ENCODE peak calls at places on chromosomes 16 and 17, in nine cellular contexts. A is upper lobe of right lung, Q is sigmoid colon, I is heart left ventricle, X is A673, F is colonic mucosa, U is GM12878, K is neuronal stem cell, Z is psoas muscle. H is an unnamed sample.

GRCh38 chr16:83717814-83718213 is 90.0 kb upstream of the HSBP1 start:
- DNase-seq in I (no peak), X (peak; percentile 53), K (no peak), F (no peak), A (no peak), U (no peak), Z (no peak), Q (no peak), H (no peak)

GRCh38 chr16:9091867-9092281 is 430 bp downstream of the HAPSTR1 start:
- DNase-seq in X (peak; percentile 49), I (peak; percentile 54), F (peak; percentile 42), Q (peak; percentile 76), Z (peak; percentile 76), U (no peak), K (peak; percentile 21), A (peak; percentile 83), H (no peak)

GRCh38 chr17:31598388-31598760 is 206.9 kb downstream of the RAB11FIP4 start:
- DNase-seq in U (no peak), F (no peak), A (no peak), K (no peak), X (no peak), Z (no peak), Q (no peak), I (no peak), H (no peak)

GRCh38 chr17:79664925-79665738 is 54.3 kb upstream of the RBFOX3 start:
- DNase-seq in F (peak; percentile 55), K (no peak), X (no peak), Z (peak; percentile 70), I (peak; percentile 75), U (no peak), Q (peak; percentile 96), A (peak; percentile 88), H (no peak)

GRCh38 chr17:64773836-64774761 is 112.0 kb upstream of the SMURF2 start:
- DNase-seq in A (peak; percentile 92), Q (no peak), X (peak; percentile 77), I (no peak), K (no peak), U (no peak), F (peak; percentile 90), Z (peak; percentile 63), H (no peak)

GRCh38 chr17:77049440-77049839 is 91.3 kb upstream of the SEC14L1 start:
- DNase-seq in F (no peak), Q (no peak), K (no peak), I (peak; percentile 6), U (no peak), X (peak; percentile 24), A (no peak), Z (no peak), H (no peak)

GRCh38 chr16:898216-898615 is 72.6 kb downstream of the LMF1 start:
- DNase-seq in I (no peak), U (no peak), X (no peak), Z (peak; percentile 28), A (no peak), Q (no peak), F (no peak), K (no peak), H (no peak)

GRCh38 chr16:21637032-21637968 is 15.1 kb downstream of the IGSF6 start:
- DNase-seq in Z (no peak), K (no peak), I (no peak), A (no peak), F (no peak), X (no peak), U (no peak), Q (no peak), H (no peak)

GRCh38 chr17:29159286-29159860 is 20.8 kb downstream of the MYO18A start:
- DNase-seq in K (no peak), X (no peak), A (no peak), Z (no peak), F (no peak), I (no peak), Q (no peak), U (no peak), H (no peak)

GRCh38 chr17:34307110-34307509 is 12.1 kb upstream of the CCL8 start:
- DNase-seq in Z (peak; percentile 67), Q (no peak), K (no peak), X (no peak), A (no peak), I (no peak), U (no peak), F (no peak), H (no peak)

GRCh38 chr16:65071371-65072311 is 50.2 kb downstream of the CDH11 start:
- DNase-seq in Q (peak; percentile 80), F (peak; percentile 23), A (peak; percentile 59), Z (peak; percentile 83), X (no peak), I (peak; percentile 57), U (no peak), K (no peak), H (no peak)

GRCh38 chr17:75776399-75777242 is 8.0 kb upstream of the UNK start:
- DNase-seq in U (no peak), Q (peak; percentile 61), X (no peak), F (no peak), I (no peak), Z (no peak), K (no peak), A (peak; percentile 47), H (no peak)

GRCh38 chr17:42809250-42809649 is 10.6 kb downstream of the CNTD1 start:
- DNase-seq in Z (peak; percentile 72), I (no peak), A (no peak), X (no peak), F (no peak), K (no peak), Q (peak; percentile 87), U (no peak), H (no peak)

GRCh38 chr17:73182616-73183310 is 10.1 kb upstream of the COG1 start:
- DNase-seq in I (no peak), U (no peak), X (no peak), Z (no peak), F (no peak), A (no peak), Q (no peak), K (no peak), H (no peak)

GRCh38 chr17:73187203-73187769 is 5.6 kb upstream of the COG1 start:
- DNase-seq in A (no peak), Q (no peak), F (peak; percentile 49), Z (no peak), I (no peak), K (no peak), X (no peak), U (no peak), H (no peak)

GRCh38 chr17:73186283-73186682 is 6.6 kb upstream of the COG1 start:
- DNase-seq in A (no peak), X (no peak), K (no peak), F (no peak), Q (no peak), I (no peak), U (no peak), Z (no peak), H (no peak)

GRCh38 chr17:73188011-73188410 is 4.8 kb upstream of the COG1 start:
- DNase-seq in I (no peak), U (no peak), Q (no peak), X (no peak), Z (no peak), A (no peak), K (no peak), F (no peak), H (no peak)

GRCh38 chr17:73184133-73184993 is 8.5 kb upstream of the COG1 start:
- DNase-seq in F (no peak), A (no peak), K (no peak), X (no peak), Q (no peak), I (no peak), Z (no peak), U (no peak), H (no peak)
- H3K4me3 ChIP-seq in F (no peak overlapping the region), A (no peak overlapping the region), K (no peak overlapping the region), X (no peak overlapping the region), Q (no peak overlapping the region), I (no peak overlapping the region), Z (no peak overlapping the region), U (no peak overlapping the region), H (no peak overlapping the region)

DNA sequence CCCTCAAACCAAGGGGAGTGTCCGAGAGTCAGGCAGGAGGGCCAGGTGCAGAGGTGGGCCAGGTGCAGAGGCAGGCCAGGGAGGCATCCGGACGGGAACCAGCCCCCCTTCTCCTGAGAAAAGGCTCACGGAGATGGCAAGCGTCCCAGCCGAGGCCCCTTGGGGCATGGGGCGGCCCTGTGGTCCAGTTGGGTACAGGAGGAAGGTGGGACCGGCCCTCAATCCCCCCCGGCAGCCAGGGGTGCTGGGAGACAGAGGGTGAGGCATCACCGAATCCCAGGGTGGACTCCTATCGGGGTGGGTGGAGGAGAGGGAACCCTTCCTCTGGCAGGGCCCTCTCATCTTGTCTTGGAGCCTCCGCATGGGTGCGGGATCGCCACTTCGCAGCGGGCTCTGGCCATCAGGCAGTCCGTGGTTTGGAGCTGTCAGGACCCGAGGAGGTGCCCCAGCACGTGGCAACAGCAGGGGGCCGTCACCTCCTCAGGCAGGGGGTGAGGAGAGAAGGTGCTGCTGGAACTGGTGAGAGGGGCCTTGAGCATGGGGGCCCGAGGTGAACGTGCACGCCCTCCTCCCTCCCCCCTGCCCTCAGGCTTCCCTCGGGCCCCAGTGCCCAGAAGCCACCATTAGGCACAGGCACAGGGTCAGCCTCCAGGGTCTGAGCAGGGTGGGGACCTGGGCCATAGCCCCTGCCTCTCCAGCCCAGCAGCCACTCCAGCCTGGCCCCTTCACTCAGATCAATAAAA is 38.7 kb upstream of the SLC38A10 start:
- DNase-seq in K (no peak), X (no peak), Z (peak; percentile 58), A (peak; percentile 68), Q (no peak), I (no peak), F (no peak), U (no peak), H (no peak)
- H3K4me1 ChIP-seq in K (peaks cover 39% of the 10 kb centered on the region), X (peaks cover 3% of the 10 kb centered on the region), Z (peaks cover 50% of the 10 kb centered on the region), A (peaks cover 40% of the 10 kb centered on the region), Q (peaks cover 38% of the 10 kb centered on the region), I (peaks cover 13% of the 10 kb centered on the region), F (peaks cover 35% of the 10 kb centered on the region), U (peaks cover 6% of the 10 kb centered on the region), H (peaks cover 31% of the 10 kb centered on the region)

GRCh38 chr17:5466295-5466694 is 2.5 kb downstream of the DHX33 start:
- DNase-seq in K (no peak), A (no peak), Q (no peak), F (no peak), U (no peak), I (no peak), X (no peak), Z (no peak), H (no peak)
- H3K4me3 ChIP-seq in K (peak overlapping the region; percentile 92), A (no peak overlapping the region), Q (no peak overlapping the region), F (no peak overlapping the region), U (peak overlapping the region; percentile 87), I (no peak overlapping the region), X (no peak overlapping the region), Z (no peak overlapping the region), H (no peak overlapping the region)

DNA sequence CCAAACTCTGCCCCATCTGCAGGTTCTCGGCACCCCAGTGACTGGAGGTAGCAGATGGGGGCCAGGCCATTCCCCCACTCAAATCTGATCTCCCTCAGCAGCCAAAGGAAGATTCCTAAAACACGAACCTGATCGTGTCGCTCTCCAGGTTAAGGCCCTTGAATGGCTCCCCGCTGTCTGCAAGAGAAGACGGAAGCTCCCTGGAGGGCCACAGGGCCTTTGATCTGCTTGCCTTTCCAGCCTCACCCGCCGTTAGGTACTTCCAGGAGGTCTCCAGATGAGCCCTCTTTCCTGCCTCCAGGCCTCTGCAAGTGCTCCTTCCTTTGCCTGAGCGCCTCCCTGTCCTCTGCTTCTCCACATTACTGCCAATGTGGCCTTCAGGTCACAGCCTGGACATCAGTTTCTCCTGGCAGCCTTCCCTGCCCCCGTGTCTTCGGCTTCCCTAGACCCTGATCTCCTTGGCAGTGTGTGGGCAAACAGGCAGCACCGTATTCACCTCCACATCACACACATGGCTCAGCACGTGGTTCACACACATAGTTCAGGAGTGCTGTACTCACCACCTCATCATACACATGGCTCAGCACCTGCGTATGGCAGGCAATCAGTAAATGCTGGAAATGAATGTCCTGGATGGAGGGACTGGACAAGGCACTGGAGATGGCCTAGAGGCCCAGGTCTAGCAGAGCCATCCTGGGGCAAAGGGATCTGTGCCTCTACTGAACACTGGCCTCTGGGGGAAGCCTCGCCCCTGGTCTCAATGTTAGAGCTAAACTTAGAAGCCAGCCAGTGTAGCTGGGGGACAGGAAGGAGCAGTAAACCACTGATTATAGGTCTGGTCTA is 26.4 kb upstream of the MRPS23 start:
- DNase-seq in U (no peak), F (no peak), A (no peak), K (no peak), I (no peak), Z (no peak), X (no peak), Q (no peak), H (no peak)
- H3K4me1 ChIP-seq in U (peaks cover 8% of the 10 kb centered on the region), F (peaks cover 6% of the 10 kb centered on the region), A (peaks cover 39% of the 10 kb centered on the region), K (peaks cover 35% of the 10 kb centered on the region), I (peaks cover 49% of the 10 kb centered on the region), Z (peaks cover 84% of the 10 kb centered on the region), X (peaks cover 75% of the 10 kb centered on the region), Q (peaks cover 95% of the 10 kb centered on the region), H (peaks cover 20% of the 10 kb centered on the region)